ENCODE peak calls at places on chromosomes 6 and 20, in seven cellular contexts. N, E, D, Y, T, U and V are unnamed samples. For H3K4me1, the result is how much of the 10 kb centered on the place peaks cover.

GRCh38 chr6:146444195-146444594 is 99.4 kb upstream of the RAB32 start:
- DNase-seq in E (no peak), D (no peak), U (no peak), N (peak), T (no peak), Y (no peak), V (no peak)

GRCh38 chr20:61760321-61761112 is 305.2 kb downstream of the TAF4 start:
- DNase-seq in Y (no peak), T (no peak), U (no peak), N (no peak), D (no peak), E (no peak), V (no peak)

GRCh38 chr6:170208171-170208601 is 82.7 kb downstream of the DLL1 start:
- DNase-seq in N (no peak), U (no peak), D (no peak), Y (no peak), T (no peak), E (no peak), V (no peak)

GRCh38 chr6:24940311-24940917 is 4.7 kb upstream of the RIPOR2 start:
- DNase-seq in N (no peak), Y (no peak), E (no peak), U (no peak), D (no peak), T (no peak), V (no peak)

GRCh38 chr20:24102290-24102689 is 113.7 kb upstream of the GGTLC1 start:
- DNase-seq in D (peak), T (no peak), Y (no peak), E (peak), N (peak), U (no peak), V (no peak)

GRCh38 chr20:37267684-37268313 is 6.2 kb upstream of the GHRH start:
- DNase-seq in U (no peak), Y (no peak), T (no peak), D (peak), E (no peak), N (peak), V (no peak)

GRCh38 chr6:140061422-140062041 is 687.1 kb upstream of the CITED2 start:
- DNase-seq in E (no peak), U (no peak), Y (no peak), T (no peak), N (no peak), D (no peak), V (no peak)

GRCh38 chr6:148140772-148141557 is 201.7 kb upstream of the SASH1 start:
- DNase-seq in U (no peak), E (peak), D (no peak), N (no peak), T (no peak), Y (no peak), V (no peak)

GRCh38 chr20:31836853-31837608 is 8.4 kb downstream of the FOXS1 start:
- DNase-seq in N (peak), D (no peak), Y (peak), E (no peak), U (no peak), T (no peak), V (no peak)

GRCh38 chr6:1316482-1317220 is 4.8 kb downstream of the FOXQ1 start:
- DNase-seq in Y (no peak), E (peak), T (peak), D (no peak), U (no peak), N (peak), V (no peak)

GRCh38 chr6:20707870-20708269 is 173.6 kb downstream of the CDKAL1 start:
- DNase-seq in U (no peak), E (no peak), D (no peak), N (no peak), T (no peak), Y (no peak), V (no peak)

GRCh38 chr6:128138694-128139093 is 237.8 kb upstream of the THEMIS start:
- DNase-seq in T (no peak), D (no peak), E (no peak), U (no peak), N (no peak), Y (no peak), V (no peak)

GRCh38 chr6:30206799-30207618 is 6.2 kb downstream of the TRIM26 start:
- DNase-seq in N (peak), E (peak), Y (peak), T (peak), U (no peak), D (peak), V (no peak)

GRCh38 chr20:7090753-7091310 is 323.3 kb downstream of the BMP2 start:
- DNase-seq in U (no peak), E (peak), D (no peak), N (no peak), Y (no peak), T (peak), V (no peak)

GRCh38 chr6:139713911-139714527 is 339.6 kb upstream of the CITED2 start:
- DNase-seq in U (no peak), E (no peak), N (no peak), Y (peak), D (no peak), T (peak), V (no peak)

GRCh38 chr20:58308680-58309527 is 611 bp upstream of the RAB22A start:
- DNase-seq in E (peak), T (peak), U (no peak), N (peak), Y (peak), D (peak), V (peak)

GRCh38 chr6:154447929-154448328 is 62.6 kb downstream of the CNKSR3 start:
- DNase-seq in T (peak), Y (peak), D (no peak), N (no peak), U (no peak), E (no peak), V (no peak)

GRCh38 chr20:40887100-40887499 is 141.5 kb upstream of the TOP1 start:
- DNase-seq in T (peak), U (no peak), Y (no peak), D (no peak), E (no peak), N (no peak), V (no peak)

GRCh38 chr6:68238097-68238597 is 396.9 kb upstream of the ADGRB3 start:
- DNase-seq in Y (peak), D (no peak), E (no peak), T (no peak), U (no peak), N (no peak), V (no peak)

GRCh38 chr6:33347816-33348215 is 30.3 kb upstream of the ZBTB22 start:
- DNase-seq in E (no peak), Y (no peak), T (no peak), N (no peak), D (no peak), U (no peak), V (no peak)

GRCh38 chr20:10228330-10228729 is 9.7 kb downstream of the SNAP25 start:
- DNase-seq in E (no peak), U (no peak), D (no peak), N (no peak), T (peak), Y (no peak), V (no peak)

GRCh38 chr6:51473996-51474975 is 613.1 kb downstream of the PKHD1 start:
- DNase-seq in T (no peak), N (no peak), D (no peak), Y (no peak), U (no peak), E (no peak), V (no peak)

GRCh38 chr20:48723308-48724264 is 104.2 kb downstream of the PREX1 start:
- DNase-seq in U (no peak), N (no peak), E (peak), Y (no peak), D (no peak), T (peak), V (no peak)

GRCh38 chr6:26233608-26234420 is 131.2 kb upstream of the BTN3A2 start:
- DNase-seq in T (no peak), N (peak), U (peak), D (peak), Y (peak), E (peak), V (peak)

GRCh38 chr6:144843701-144844100 is 558.6 kb downstream of the UTRN start:
- DNase-seq in T (no peak), D (no peak), U (no peak), E (no peak), Y (no peak), N (no peak), V (no peak)

GRCh38 chr6:145012039-145012662 is 723.2 kb downstream of the EPM2A start:
- DNase-seq in Y (peak), D (no peak), E (no peak), N (no peak), T (no peak), U (no peak), V (no peak)

GRCh38 chr6:136090929-136091328 is 159.2 kb downstream of the MTFR2 start:
- DNase-seq in T (no peak), U (no peak), D (no peak), E (no peak), Y (no peak), N (no peak), V (no peak)

DNA sequence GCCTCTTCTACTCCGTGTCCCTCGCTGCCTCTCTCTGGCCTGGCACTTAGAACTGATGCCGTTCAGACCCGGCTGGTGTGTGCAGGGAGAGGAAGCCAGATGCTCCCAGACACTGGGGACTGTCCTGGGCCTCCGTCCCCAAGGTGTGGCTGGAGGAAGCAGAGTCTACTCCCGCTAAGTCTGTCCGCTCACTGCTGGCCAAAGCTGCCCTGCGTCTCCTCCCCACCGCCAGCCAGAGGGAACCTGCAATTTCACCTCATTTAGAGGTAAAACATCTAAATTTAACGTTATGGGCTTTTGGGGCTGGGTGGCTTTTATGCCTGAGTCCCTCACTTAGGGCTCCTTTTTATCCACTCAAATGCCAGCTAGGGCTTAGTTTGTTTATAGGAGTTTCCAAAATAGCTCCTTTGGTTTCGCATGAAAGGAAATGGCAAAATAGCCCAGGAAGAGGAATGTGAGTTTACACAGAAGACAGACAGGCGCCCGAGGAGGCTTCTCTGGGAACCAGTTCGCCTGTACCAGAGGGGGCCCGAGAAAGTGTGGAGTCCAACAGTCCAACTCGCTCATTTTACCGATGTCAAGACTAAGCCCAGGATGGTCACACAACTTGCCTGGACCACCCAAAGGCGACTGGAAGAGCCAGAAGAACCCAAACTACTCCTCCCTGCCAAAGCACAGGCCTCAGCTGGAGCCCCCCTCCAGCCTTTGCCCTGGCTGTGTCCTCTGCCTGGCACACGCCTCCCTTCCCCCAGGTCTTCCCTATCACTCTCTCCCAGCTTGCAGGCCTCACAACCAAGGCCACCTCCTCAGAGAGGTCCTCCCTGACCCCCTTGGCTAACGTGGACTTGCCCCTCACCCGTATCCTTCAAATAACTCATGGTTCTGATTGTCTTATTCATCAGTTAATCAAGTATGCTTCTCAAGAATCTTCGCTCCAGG is 54.5 kb downstream of the RIPOR3 start:
- DNase-seq in N (no peak), Y (no peak), D (no peak), T (peak), U (no peak), E (no peak), V (no peak)
- H3K4me3 ChIP-seq in N (no peak), Y (no peak), D (no peak), T (no peak), U (no peak), E (no peak), V (no peak)

GRCh38 chr6:117496383-117496990 is 14.0 kb downstream of the DCBLD1 start:
- DNase-seq in D (no peak), E (no peak), Y (peak), U (no peak), T (no peak), N (no peak), V (no peak)

GRCh38 chr6:117495425-117495824 is 13.0 kb downstream of the DCBLD1 start:
- DNase-seq in Y (no peak), N (no peak), E (no peak), U (no peak), T (no peak), D (no peak), V (no peak)

GRCh38 chr6:117494694-117495318 is 12.3 kb downstream of the DCBLD1 start:
- DNase-seq in Y (no peak), T (no peak), U (no peak), D (no peak), N (no peak), E (no peak), V (no peak)

GRCh38 chr6:117497237-117497636 is 14.8 kb downstream of the DCBLD1 start:
- DNase-seq in D (no peak), Y (no peak), U (no peak), N (no peak), E (no peak), T (no peak), V (no peak)

GRCh38 chr6:117495873-117496272 is 13.4 kb downstream of the DCBLD1 start:
- DNase-seq in T (no peak), D (no peak), N (no peak), Y (peak), E (no peak), U (no peak), V (no peak)
- H3K4me1 ChIP-seq in T (under half), D (under half), N (under half), Y (half or more), E (under half), U (under half), V (under half)

DNA sequence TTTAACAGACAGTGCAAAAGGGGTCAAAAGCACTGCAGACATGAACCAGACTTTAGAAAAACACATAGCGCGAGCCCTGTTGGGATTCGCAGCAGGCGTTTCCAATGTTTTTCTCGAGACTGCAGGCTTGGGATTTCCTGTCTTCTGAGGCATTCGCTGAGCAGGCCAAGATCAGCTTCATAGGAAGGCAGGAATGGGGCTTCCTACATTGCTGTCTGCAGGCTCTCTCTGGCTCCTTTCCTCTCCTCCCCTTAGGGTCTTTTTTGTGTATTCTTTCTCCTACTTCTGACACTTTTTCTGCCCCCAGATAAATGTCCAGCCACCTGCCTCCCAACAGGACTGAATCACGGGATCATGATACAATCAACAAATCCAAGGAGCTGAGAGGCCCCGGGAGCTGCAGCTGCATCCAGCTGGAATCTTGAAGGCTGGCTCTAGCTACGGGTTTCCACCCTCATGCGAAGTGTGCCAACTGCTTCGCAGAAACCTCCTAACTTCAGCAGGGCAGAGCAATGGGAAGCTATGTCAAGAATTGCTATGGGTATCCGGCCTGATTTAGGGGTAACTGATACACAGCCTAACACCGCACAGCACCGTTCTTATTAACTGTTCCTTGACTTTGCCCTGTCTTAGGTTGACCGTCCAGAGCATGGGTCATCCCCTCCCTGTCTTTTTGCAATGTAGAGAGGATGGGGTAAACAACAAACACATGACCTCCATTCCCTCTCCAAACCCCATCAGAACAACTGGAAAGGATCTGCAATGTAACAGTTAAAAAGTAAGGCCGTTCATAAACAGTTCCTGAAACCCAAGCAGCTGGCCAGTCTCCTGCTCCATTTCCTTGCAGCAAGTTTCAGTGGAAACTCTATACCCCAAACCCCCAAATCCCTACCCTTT is 31.6 kb downstream of the SNX5 start:
- DNase-seq in D (no peak), T (peak), U (no peak), Y (peak), E (peak), N (no peak), V (no peak)
- H3K4me3 ChIP-seq in D (no peak), T (no peak), U (no peak), Y (no peak), E (no peak), N (no peak), V (no peak)

GRCh38 chr6:41505084-41506049 is 40.8 kb upstream of the FOXP4 start:
- DNase-seq in Y (peak), D (no peak), E (peak), U (no peak), T (peak), N (peak), V (no peak)
- H3K4me1 ChIP-seq in Y (under half), D (under half), E (under half), U (under half), T (half or more), N (under half), V (under half)

DNA sequence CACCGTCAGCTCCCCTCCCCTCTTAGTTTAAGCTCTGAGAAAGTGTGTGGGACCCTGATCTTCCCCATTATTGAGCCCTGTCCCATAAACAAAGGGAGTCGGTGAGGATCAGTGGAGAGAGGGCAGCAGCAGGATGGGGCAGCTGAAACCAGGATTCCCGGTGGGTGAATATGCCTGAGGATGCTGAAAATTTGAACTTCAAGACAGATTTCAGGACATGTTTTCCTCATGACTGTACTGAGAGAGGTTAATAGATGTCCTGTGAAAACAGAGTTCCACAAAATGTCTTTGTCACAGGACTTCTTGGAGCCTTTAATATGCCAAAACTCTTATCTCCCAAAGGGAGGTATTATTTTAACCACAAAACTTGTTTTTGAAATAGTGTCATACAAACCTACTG is 53.5 kb upstream of the SLC22A16 start:
- DNase-seq in D (no peak), E (no peak), N (no peak), Y (peak), T (no peak), U (no peak), V (no peak)
- H3K4me3 ChIP-seq in D (no peak), E (no peak), N (no peak), Y (no peak), T (no peak), U (no peak), V (no peak)

GRCh38 chr6:44190712-44191111 is 26.0 kb upstream of the MYMX start:
- DNase-seq in T (no peak), E (no peak), D (no peak), U (no peak), N (no peak), Y (no peak), V (no peak)
- H3K4me1 ChIP-seq in T (under half), E (under half), D (under half), U (under half), N (under half), Y (under half), V (under half)

DNA sequence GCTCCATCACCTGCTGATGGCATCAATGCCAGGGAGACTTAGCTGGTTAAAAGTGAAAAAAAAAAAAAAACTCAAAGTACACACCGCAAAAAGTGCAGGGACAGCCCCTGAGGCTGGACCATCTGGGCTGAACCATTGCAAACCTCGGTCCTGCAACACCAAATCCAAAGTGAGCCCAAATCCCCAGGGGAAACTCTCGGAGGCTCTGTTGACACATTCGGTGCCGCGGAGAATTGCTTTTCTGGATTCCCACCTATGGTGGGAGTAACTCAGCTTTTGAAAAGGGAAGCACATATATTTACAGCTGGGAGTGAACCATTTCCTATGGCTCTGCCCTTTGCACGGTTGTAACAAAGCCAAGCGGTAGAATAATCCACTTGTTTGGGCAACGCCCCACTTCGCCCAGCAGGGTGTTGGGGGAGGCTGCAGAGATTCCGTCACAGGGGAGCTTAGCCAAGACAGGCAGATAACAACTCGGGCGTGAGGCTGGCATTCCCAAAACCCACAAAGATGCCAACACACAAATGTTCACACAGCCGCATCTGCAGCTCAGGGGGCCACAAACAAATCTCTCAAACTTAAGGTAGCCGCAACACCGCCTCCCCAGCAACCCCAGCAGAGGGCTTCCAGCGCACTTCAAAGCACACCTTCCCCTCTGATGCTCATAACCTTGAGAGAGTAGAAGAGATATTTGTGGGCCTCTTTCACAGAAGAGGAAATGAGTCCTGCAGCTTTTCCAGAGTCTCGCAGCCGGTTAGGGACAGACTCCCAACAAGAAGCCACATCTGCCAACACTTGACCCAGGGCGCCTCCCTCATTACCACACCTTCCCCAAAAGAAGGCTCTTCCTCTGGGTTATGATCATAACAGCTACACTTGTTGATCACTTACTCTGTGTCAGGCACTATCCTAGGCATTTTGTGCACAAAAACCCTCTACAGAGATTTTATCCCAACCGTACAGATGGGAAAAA is 11.4 kb downstream of the ZC3H12D start:
- DNase-seq in U (peak), T (no peak), D (peak), N (peak), E (peak), Y (no peak), V (peak)
- H3K4me3 ChIP-seq in U (peak), T (no peak), D (peak), N (no peak), E (no peak), Y (no peak), V (no peak)